ENCODE peak calls at places on chromosomes 12 and 14, in ten cellular contexts. Z, G, S, M, W, B, X, T, H and R are unnamed samples.

GRCh38 chr14:94888108-94888507 is 118.2 kb upstream of the GSC start:
- DNase-seq in Z (no peak), G (peak), S (no peak), M (no peak), W (no peak), B (no peak), X (peak), T (no peak), H (no peak), R (no peak)

GRCh38 chr12:57838594-57839302 is 7.8 kb downstream of the CTDSP2 start:
- DNase-seq in Z (no peak), G (no peak), S (no peak), M (no peak), W (no peak), B (no peak), X (no peak), T (peak), H (no peak), R (no peak)

GRCh38 chr12:41604830-41605229 is 416.7 kb downstream of the PDZRN4 start:
- DNase-seq in Z (no peak), G (no peak), S (no peak), M (no peak), W (no peak), B (no peak), X (no peak), T (no peak), H (no peak), R (no peak)

GRCh38 chr14:85607571-85608219 is 77.8 kb downstream of the FLRT2 start:
- DNase-seq in Z (no peak), G (no peak), S (no peak), M (no peak), W (no peak), B (no peak), X (no peak), T (peak), H (no peak), R (no peak)

GRCh38 chr14:75295061-75295461 is 16.4 kb downstream of the FOS start:
- DNase-seq in Z (no peak), G (peak), S (no peak), M (no peak), W (peak), B (peak), X (peak), T (peak), H (no peak), R (peak)

GRCh38 chr12:95424271-95424994 is 49.5 kb upstream of the METAP2 start:
- DNase-seq in Z (no peak), G (peak), S (no peak), M (peak), W (peak), B (no peak), X (no peak), T (peak), H (no peak), R (no peak)

GRCh38 chr12:19576421-19576925 is 137.2 kb downstream of the AEBP2 start:
- DNase-seq in Z (no peak), G (no peak), S (no peak), M (no peak), W (no peak), B (no peak), X (no peak), T (peak), H (no peak), R (no peak)

GRCh38 chr12:126772171-126772864 is 1494.7 kb upstream of the TMEM132C start:
- DNase-seq in Z (peak), G (no peak), S (no peak), M (peak), W (no peak), B (no peak), X (no peak), T (no peak), H (peak), R (no peak)

GRCh38 chr12:80861636-80862378 is 75.9 kb downstream of the LIN7A start:
- DNase-seq in Z (no peak), G (no peak), S (no peak), M (no peak), W (no peak), B (no peak), X (no peak), T (no peak), H (no peak), R (no peak)

GRCh38 chr14:21672116-21672515 is 1.5 kb downstream of the OR4E1 start:
- DNase-seq in Z (no peak), G (no peak), S (no peak), M (no peak), W (no peak), B (no peak), X (no peak), T (peak), H (no peak), R (no peak)

GRCh38 chr14:68585690-68586089 is 207.2 kb downstream of the ZFP36L1 start:
- DNase-seq in Z (no peak), G (no peak), S (no peak), M (no peak), W (no peak), B (no peak), X (no peak), T (no peak), H (no peak), R (no peak)

GRCh38 chr14:87449016-87449415 is 544.0 kb downstream of the GALC start:
- DNase-seq in Z (no peak), G (no peak), S (no peak), M (no peak), W (no peak), B (no peak), X (no peak), T (no peak), H (no peak), R (no peak)

GRCh38 chr14:75422169-75422568 is 5.7 kb upstream of the JDP2 start:
- DNase-seq in Z (peak), G (no peak), S (no peak), M (no peak), W (no peak), B (no peak), X (no peak), T (no peak), H (no peak), R (no peak)

GRCh38 chr14:98953544-98954346 is 318.3 kb downstream of the BCL11B start:
- DNase-seq in Z (no peak), G (peak), S (no peak), M (no peak), W (peak), B (peak), X (no peak), T (no peak), H (no peak), R (peak)

GRCh38 chr12:48878548-48878947 is 12.9 kb upstream of the RND1 start:
- DNase-seq in Z (no peak), G (no peak), S (no peak), M (no peak), W (no peak), B (no peak), X (no peak), T (no peak), H (no peak), R (no peak)

GRCh38 chr12:12887471-12887870 is 3.9 kb upstream of the GPRC5A start:
- DNase-seq in Z (no peak), G (no peak), S (no peak), M (no peak), W (no peak), B (no peak), X (no peak), T (no peak), H (no peak), R (no peak)

GRCh38 chr12:93634416-93634815 is 42.8 kb upstream of the CRADD start:
- DNase-seq in Z (no peak), G (no peak), S (no peak), M (no peak), W (no peak), B (no peak), X (no peak), T (no peak), H (no peak), R (no peak)

GRCh38 chr12:124804011-124804621 is 59.5 kb downstream of the SCARB1 start:
- DNase-seq in Z (peak), G (peak), S (no peak), M (peak), W (peak), B (no peak), X (no peak), T (peak), H (no peak), R (peak)

GRCh38 chr12:43210437-43211197 is 341.4 kb downstream of the ADAMTS20 start:
- DNase-seq in Z (no peak), G (no peak), S (no peak), M (no peak), W (no peak), B (no peak), X (no peak), T (peak), H (peak), R (no peak)

GRCh38 chr14:79225815-79226214 is 985.5 kb downstream of the DIO2 start:
- DNase-seq in Z (no peak), G (no peak), S (no peak), M (no peak), W (no peak), B (no peak), X (no peak), T (no peak), H (no peak), R (no peak)

GRCh38 chr14:80956922-80957321 is 1.5 kb downstream of the TSHR start:
- DNase-seq in Z (no peak), G (no peak), S (no peak), M (no peak), W (no peak), B (no peak), X (no peak), T (no peak), H (no peak), R (no peak)

GRCh38 chr12:106113042-106113441 is 25.7 kb downstream of the NUAK1 start:
- DNase-seq in Z (no peak), G (no peak), S (no peak), M (peak), W (no peak), B (no peak), X (no peak), T (no peak), H (peak), R (no peak)

GRCh38 chr14:59252772-59253500 is 64.5 kb downstream of the DAAM1 start:
- DNase-seq in Z (no peak), G (no peak), S (no peak), M (no peak), W (no peak), B (no peak), X (no peak), T (no peak), H (no peak), R (no peak)

GRCh38 chr14:103862393-103862782 is 15.0 kb upstream of the PPP1R13B start:
- DNase-seq in Z (peak), G (no peak), S (no peak), M (no peak), W (no peak), B (no peak), X (peak), T (no peak), H (no peak), R (no peak)

GRCh38 chr14:68864301-68864810 is 71.5 kb upstream of the ZFP36L1 start:
- DNase-seq in Z (no peak), G (no peak), S (no peak), M (no peak), W (no peak), B (no peak), X (no peak), T (no peak), H (no peak), R (no peak)

GRCh38 chr12:104296718-104297117 is 6.8 kb upstream of the EID3 start:
- DNase-seq in Z (no peak), G (no peak), S (no peak), M (no peak), W (no peak), B (no peak), X (no peak), T (no peak), H (no peak), R (no peak)

GRCh38 chr12:104294845-104295674 is 8.5 kb upstream of the EID3 start:
- DNase-seq in Z (no peak), G (no peak), S (no peak), M (no peak), W (no peak), B (no peak), X (no peak), T (no peak), H (no peak), R (no peak)

GRCh38 chr12:104292872-104293794 is 10.4 kb upstream of the EID3 start:
- DNase-seq in Z (no peak), G (no peak), S (no peak), M (no peak), W (no peak), B (no peak), X (no peak), T (no peak), H (no peak), R (no peak)

GRCh38 chr12:104297477-104298113 is 5.9 kb upstream of the EID3 start:
- DNase-seq in Z (no peak), G (no peak), S (no peak), M (no peak), W (no peak), B (no peak), X (no peak), T (no peak), H (no peak), R (no peak)

DNA sequence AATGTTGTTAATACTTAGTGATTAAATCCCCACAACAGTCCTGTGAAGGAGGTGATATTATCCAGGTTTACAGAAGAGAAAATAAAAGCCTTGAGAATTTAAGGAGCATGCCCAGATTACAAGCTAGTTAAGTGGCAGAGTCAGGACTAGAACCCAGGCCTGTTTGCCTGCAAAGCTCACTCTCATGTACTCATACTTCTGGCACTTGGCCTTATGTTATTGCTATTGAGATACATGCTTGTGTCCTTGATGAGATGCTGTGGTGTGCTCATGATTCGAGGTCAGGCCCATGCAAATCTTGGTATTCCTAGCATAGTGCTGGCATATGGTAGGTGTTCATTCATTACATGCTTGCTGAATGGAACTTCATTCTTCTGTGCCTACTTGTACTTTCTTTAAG is 7.6 kb upstream of the EID3 start:
- DNase-seq in Z (no peak), G (no peak), S (no peak), M (no peak), W (no peak), B (no peak), X (no peak), T (no peak), H (no peak), R (no peak)
- H3K4me3 ChIP-seq in Z (no peak), G (no peak), S (no peak), M (no peak), W (no peak), B (no peak), X (no peak), T (no peak), H (no peak), R (no peak)

GRCh38 chr12:52165096-52165855 is 26.5 kb downstream of the KRT80 start:
- DNase-seq in Z (no peak), G (no peak), S (no peak), M (no peak), W (no peak), B (no peak), X (no peak), T (no peak), H (no peak), R (no peak)
- TF ChIP-seq POLR2A in Z (no peak), G (no peak), S (no peak), M (no peak), W (no peak), B (no peak), X (no peak), T (no peak), H (no peak), R (no peak)

GRCh38 chr14:35122696-35123387 is 490 bp downstream of the PRORP start:
- DNase-seq in Z (peak), G (no peak), S (no peak), M (no peak), W (no peak), B (no peak), X (peak), T (peak), H (no peak), R (no peak)

GRCh38 chr14:35121887-35122695 is at the start of the genes PPP2R3C and PRORP:
- DNase-seq in Z (peak), G (peak), S (peak), M (peak), W (peak), B (peak), X (peak), T (peak), H (peak), R (peak)

GRCh38 chr14:35123388-35123703 is 994 bp downstream of the PRORP start:
- DNase-seq in Z (no peak), G (no peak), S (no peak), M (no peak), W (no peak), B (no peak), X (no peak), T (no peak), H (no peak), R (no peak)

GRCh38 chr14:35124127-35124526 is 1.8 kb downstream of the PRORP start:
- DNase-seq in Z (no peak), G (no peak), S (no peak), M (no peak), W (no peak), B (no peak), X (no peak), T (no peak), H (no peak), R (no peak)

GRCh38 chr14:35121026-35121886 is 534 bp downstream of the PPP2R3C start:
- DNase-seq in Z (no peak), G (no peak), S (no peak), M (no peak), W (no peak), B (no peak), X (peak), T (no peak), H (no peak), R (peak)
- TF ChIP-seq POLR2AphosphoS5 in Z (no peak), G (no peak), S (no peak), M (peak), W (no peak), B (no peak), X (no peak), T (no peak), H (no peak), R (no peak)

DNA sequence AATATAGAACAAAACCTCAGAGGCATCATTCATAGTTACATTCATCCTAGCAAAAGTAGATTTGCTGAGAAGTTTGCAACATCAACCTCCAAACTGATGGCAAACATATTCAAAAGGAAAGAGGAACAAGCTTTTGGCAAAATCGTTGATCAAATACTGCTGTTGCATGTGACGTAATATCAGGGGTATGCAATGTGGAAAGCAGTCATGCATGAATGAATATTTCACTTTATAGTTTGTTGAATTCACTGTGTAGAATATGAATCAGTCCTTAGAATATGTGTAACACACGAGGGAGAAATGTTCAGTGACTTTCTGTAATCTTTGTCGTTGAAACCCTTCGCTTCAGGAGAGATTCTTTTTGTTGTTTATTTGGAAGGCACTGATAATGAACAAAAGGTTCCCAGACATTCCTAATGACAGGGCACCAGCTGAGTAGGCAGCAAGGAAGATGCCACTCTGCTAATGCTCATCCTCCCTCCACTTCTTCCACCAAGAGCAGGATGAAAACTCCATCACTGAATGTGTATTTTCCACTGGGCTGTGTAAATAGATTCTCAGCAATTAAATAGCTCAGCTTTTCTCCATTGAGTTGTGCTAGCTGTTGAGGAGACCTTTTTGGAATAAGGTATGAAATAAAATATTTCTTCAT is 126.1 kb downstream of the PELI2 start:
- DNase-seq in Z (no peak), G (no peak), S (no peak), M (no peak), W (no peak), B (no peak), X (no peak), T (no peak), H (no peak), R (no peak)
- H3K4me3 ChIP-seq in Z (no peak), G (no peak), S (no peak), M (no peak), W (no peak), B (no peak), X (no peak), T (no peak), H (no peak), R (no peak)

DNA sequence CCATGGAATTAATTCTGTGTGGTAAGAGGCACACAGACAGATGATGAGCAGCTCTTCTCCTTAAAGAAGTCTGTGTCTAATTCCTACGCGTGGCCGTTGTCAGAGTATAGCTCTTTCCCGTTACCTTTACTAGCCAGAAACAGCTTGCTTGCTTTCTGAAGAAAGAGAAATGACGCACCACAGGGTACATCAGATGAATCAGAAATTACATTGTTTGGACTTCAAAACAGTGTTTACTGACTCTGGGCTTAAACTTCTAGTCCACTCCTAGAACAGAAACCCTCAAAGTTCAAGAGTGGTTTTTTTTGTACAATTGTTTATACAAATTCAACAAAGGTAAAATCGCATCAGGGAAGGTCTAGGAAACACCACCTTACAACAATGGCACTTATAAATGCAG is 29.0 kb downstream of the RNF34 start:
- DNase-seq in Z (no peak), G (no peak), S (no peak), M (no peak), W (no peak), B (no peak), X (no peak), T (no peak), H (no peak), R (no peak)
- TF ChIP-seq POLR2A in Z (no peak), G (no peak), S (no peak), M (no peak), W (no peak), B (no peak), X (no peak), T (no peak), H (no peak), R (no peak)

GRCh38 chr14:25108959-25109358 is 59.0 kb upstream of the STXBP6 start:
- DNase-seq in Z (peak), G (peak), S (no peak), M (no peak), W (no peak), B (no peak), X (no peak), T (no peak), H (no peak), R (no peak)
- TF ChIP-seq POLR2AphosphoS5 in Z (no peak), G (no peak), S (no peak), M (no peak), W (no peak), B (no peak), X (no peak), T (no peak), H (no peak), R (no peak)

GRCh38 chr12:83939718-83940117 is 972.9 kb downstream of the SLC6A15 start:
- DNase-seq in Z (no peak), G (no peak), S (no peak), M (no peak), W (no peak), B (no peak), X (no peak), T (no peak), H (no peak), R (no peak)
- H3K4me3 ChIP-seq in Z (no peak), G (no peak), S (no peak), M (no peak), W (no peak), B (no peak), X (no peak), T (no peak), H (no peak), R (no peak)